ENCODE peak calls at places on chromosomes 2 and 18, in five cellular contexts. L is HEK293T, Q is H1, B is WTC11, C is GM12878. Z is an unnamed sample.
A peak's percentile ranks its signal among the peaks of the same experiment; 100 is the strongest.

GRCh38 chr2:231373786-231374185 is 21.7 kb upstream of the B3GNT7 start:
- DNase-seq in L (no peak), Q (no peak), B (no peak), C (no peak), Z (no peak)

GRCh38 chr2:199775297-199775696 is 75.7 kb downstream of the FTCDNL1 start:
- DNase-seq in Q (no peak), C (no peak), L (no peak), B (no peak), Z (no peak)

GRCh38 chr2:190344275-190344827 is 962 bp downstream of the INPP1 start:
- DNase-seq in C (no peak), L (peak; percentile 43), Q (no peak), B (no peak), Z (no peak)

GRCh38 chr2:172399765-172400164 is 27.6 kb upstream of the ITGA6 start:
- DNase-seq in B (no peak), L (no peak), C (no peak), Q (no peak), Z (no peak)

GRCh38 chr18:2641638-2642037 is 13.9 kb upstream of the SMCHD1 start:
- DNase-seq in L (no peak), Q (no peak), C (peak; percentile 77), B (no peak), Z (no peak)

GRCh38 chr2:212177724-212178123 is 360.9 kb downstream of the ERBB4 start:
- DNase-seq in B (no peak), C (no peak), Q (no peak), L (no peak), Z (peak; percentile 6)

GRCh38 chr18:68763082-68763481 is 34.8 kb upstream of the CCDC102B start:
- DNase-seq in C (no peak), L (no peak), B (no peak), Q (no peak), Z (no peak)

GRCh38 chr2:67650292-67651133 is 253.4 kb downstream of the ETAA1 start:
- DNase-seq in C (no peak), L (peak; percentile 65), B (peak; percentile 69), Q (peak; percentile 38), Z (peak; percentile 6)

GRCh38 chr2:198930170-198930569 is 527.6 kb downstream of the SATB2 start:
- DNase-seq in B (peak; percentile 38), L (no peak), Q (peak; percentile 7), C (no peak), Z (no peak)

GRCh38 chr2:179927041-179927440 is 65.6 kb upstream of the ZNF385B start:
- DNase-seq in L (no peak), C (no peak), B (no peak), Q (no peak), Z (no peak)

GRCh38 chr2:46091004-46091403 is 206.2 kb upstream of the EPAS1 start:
- DNase-seq in Q (no peak), L (no peak), B (peak; percentile 16), C (no peak), Z (no peak)

GRCh38 chr2:142602418-142602989 is 275.0 kb upstream of the KYNU start:
- DNase-seq in L (no peak), B (no peak), Q (no peak), C (no peak), Z (no peak)

GRCh38 chr2:204325468-204325867 is 219.8 kb upstream of the PARD3B start:
- DNase-seq in Q (peak; percentile 44), C (no peak), B (peak; percentile 57), L (peak; percentile 70), Z (peak; percentile 62)

GRCh38 chr2:33782395-33783239 is 183.5 kb upstream of the FAM98A start:
- DNase-seq in L (no peak), B (peak; percentile 27), Q (no peak), C (no peak), Z (no peak)

GRCh38 chr2:166112193-166112605 is 15.6 kb downstream of the SCN1A start:
- DNase-seq in Q (no peak), C (no peak), L (no peak), B (no peak), Z (no peak)

GRCh38 chr2:98027535-98027934 is 31.8 kb upstream of the TMEM131 start:
- DNase-seq in B (no peak), L (no peak), C (peak; percentile 67), Q (no peak), Z (no peak)

GRCh38 chr18:55234366-55235093 is 275.3 kb upstream of the CCDC68 start:
- DNase-seq in Q (peak; percentile 63), L (peak; percentile 60), C (peak; percentile 53), B (peak; percentile 82), Z (peak; percentile 48)

GRCh38 chr2:175855794-175856453 is 146.1 kb downstream of the LNPK start:
- DNase-seq in Q (no peak), C (no peak), L (no peak), B (no peak), Z (peak; percentile 18)

GRCh38 chr2:178730049-178730448 is 77.2 kb downstream of the TTN start:
- DNase-seq in L (no peak), B (no peak), C (no peak), Q (no peak), Z (no peak)

GRCh38 chr18:43970656-43971055 is 693.4 kb upstream of the SYT4 start:
- DNase-seq in B (no peak), C (no peak), Q (no peak), L (no peak), Z (no peak)

GRCh38 chr2:233245406-233245805 is 6.1 kb upstream of the ATG16L1 start:
- DNase-seq in B (no peak), L (no peak), C (no peak), Q (no peak), Z (no peak)

GRCh38 chr18:34631567-34631966 is 78.5 kb upstream of the DTNA start:
- DNase-seq in C (no peak), B (no peak), L (no peak), Q (no peak), Z (no peak)

GRCh38 chr2:157355618-157356017 is 30.0 kb upstream of the ERMN start:
- DNase-seq in L (no peak), B (no peak), Q (no peak), C (no peak), Z (peak; percentile 3)

GRCh38 chr18:6145645-6146308 is 250.5 kb upstream of the TMEM200C start:
- DNase-seq in Q (no peak), C (no peak), B (peak; percentile 14), L (no peak), Z (no peak)

GRCh38 chr18:67282796-67283195 is 233.7 kb downstream of the DSEL start:
- DNase-seq in Q (no peak), L (no peak), B (no peak), C (no peak), Z (no peak)

GRCh38 chr2:231554748-231555545 is 24.7 kb upstream of the NMUR1 start:
- DNase-seq in C (no peak), Q (no peak), L (no peak), B (no peak), Z (no peak)

GRCh38 chr18:76450912-76451421 is 44.1 kb downstream of the ZNF516 start:
- DNase-seq in Q (no peak), L (no peak), C (peak; percentile 37), B (no peak), Z (no peak)

GRCh38 chr18:4640349-4641012 is 185.4 kb upstream of the DLGAP1 start:
- DNase-seq in L (no peak), B (no peak), Q (no peak), C (peak; percentile 51), Z (no peak)

GRCh38 chr2:28895189-28895893 is 874 bp downstream of the WDR43 start:
- DNase-seq in B (peak; percentile 27), L (peak; percentile 35), Q (no peak), C (no peak), Z (no peak)

GRCh38 chr18:54393648-54394294 is 36.1 kb downstream of the C18orf54 start:
- DNase-seq in Q (no peak), C (no peak), B (no peak), L (no peak), Z (no peak)

GRCh38 chr2:187509667-187510417 is 44.4 kb downstream of the TFPI start:
- DNase-seq in C (no peak), B (no peak), Q (no peak), L (no peak), Z (no peak)

GRCh38 chr2:241237949-241238371 is 49.5 kb downstream of the ANO7 start:
- DNase-seq in L (no peak), Q (no peak), C (no peak), B (no peak), Z (no peak)

GRCh38 chr18:48882379-48882778 is 68.4 kb downstream of the SMAD7 start:
- DNase-seq in C (no peak), L (no peak), B (no peak), Q (no peak), Z (no peak)

GRCh38 chr2:36416370-36417165 is 61.0 kb downstream of the CRIM1 start:
- DNase-seq in L (no peak), C (no peak), B (no peak), Q (no peak), Z (no peak)

GRCh38 chr2:75055820-75056675 is 97.6 kb downstream of the POLE4 start:
- DNase-seq in C (peak; percentile 94), Q (peak; percentile 62), L (no peak), B (peak; percentile 61), Z (no peak)

GRCh38 chr2:75047907-75048625 is 89.6 kb downstream of the POLE4 start:
- DNase-seq in L (no peak), C (no peak), Q (no peak), B (no peak), Z (no peak)

GRCh38 chr2:75054296-75054695 is 95.9 kb downstream of the POLE4 start:
- DNase-seq in B (no peak), Q (no peak), L (no peak), C (no peak), Z (no peak)

GRCh38 chr2:75055307-75055819 is 96.9 kb downstream of the POLE4 start:
- DNase-seq in B (no peak), C (no peak), L (no peak), Q (no peak), Z (no peak)

GRCh38 chr2:75053484-75054112 is 95.2 kb downstream of the POLE4 start:
- DNase-seq in L (peak; percentile 70), Q (peak; percentile 31), B (peak; percentile 64), C (peak; percentile 69), Z (peak; percentile 36)
- TF ChIP-seq SP1 in L (no peak), Q (no peak), B (no peak), C (no peak), Z (no peak)

GRCh38 chr2:218444692-218445357 is 25.9 kb downstream of the VIL1 start:
- DNase-seq in Q (no peak), C (no peak), B (no peak), L (no peak), Z (no peak)
- TF ChIP-seq SP1 in Q (no peak), C (no peak), B (no peak), L (no peak), Z (no peak)

GRCh38 chr2:43086451-43087221 is 139.8 kb downstream of the ZFP36L2 start:
- DNase-seq in B (no peak), C (no peak), L (no peak), Q (peak; percentile 19), Z (peak; percentile 19)
- TF ChIP-seq SP1 in B (no peak), C (no peak), L (no peak), Q (no peak), Z (no peak)

DNA sequence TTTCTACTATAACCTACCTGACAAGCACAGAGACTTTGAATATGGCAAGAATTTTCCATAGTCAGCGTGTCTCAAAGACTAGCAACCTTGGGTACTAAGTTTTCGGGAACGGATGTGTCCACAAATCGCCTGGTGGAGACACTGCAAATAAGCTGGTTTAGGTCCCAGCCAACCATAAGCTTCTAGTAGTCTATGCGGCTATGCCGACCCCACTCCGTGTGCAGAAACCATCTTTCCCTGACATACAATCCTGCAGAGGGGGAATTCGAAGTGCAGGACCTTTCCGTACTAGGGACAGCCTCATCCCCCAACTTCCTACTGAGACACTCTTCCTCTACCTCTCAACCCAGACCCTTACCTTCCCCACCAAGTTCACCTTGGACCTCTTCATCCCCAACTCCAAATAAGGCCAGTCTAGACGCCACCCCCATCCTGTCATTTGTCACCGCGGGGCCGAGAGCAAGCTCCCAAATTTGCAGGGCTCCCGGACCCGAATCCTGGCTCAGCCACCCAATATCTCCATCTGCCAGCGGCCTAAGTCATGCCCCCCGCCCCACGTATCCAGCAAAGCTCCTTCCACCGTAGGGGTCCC is 548 bp downstream of the SUCLG1 start:
- DNase-seq in Q (no peak), B (no peak), C (no peak), L (peak; percentile 33), Z (no peak)
- TF ChIP-seq SP1 in Q (no peak), B (no peak), C (no peak), L (no peak), Z (no peak)

Z was measured in HCT116.